ENCODE peak calls at places on chromosomes 5 and 9, in eight cellular contexts. One of them, this sample, is unnamed.

GRCh38 chr9:16002816-16003215 is 450.0 kb downstream of the CCDC171 start:
- DNase-seq in NCI-H1436: no peak
- DNase-seq in HCEC 1CT: peak; percentile 52
- DNase-seq in GM12891: no peak
- DNase-seq in GM13977: no peak
- DNase-seq in posterior cingulate gyrus: no peak
- DNase-seq in astrocyte of the hippocampus: no peak
- DNase-seq in CD8-positive, alpha-beta memory T cell: no peak
- DNase-seq in this sample: no peak

GRCh38 chr9:20394928-20395327 is 227.4 kb downstream of the MLLT3 start:
- DNase-seq in NCI-H1436: no peak
- DNase-seq in HCEC 1CT: no peak
- DNase-seq in GM12891: no peak
- DNase-seq in GM13977: no peak
- DNase-seq in posterior cingulate gyrus: no peak
- DNase-seq in astrocyte of the hippocampus: no peak
- DNase-seq in CD8-positive, alpha-beta memory T cell: no peak
- DNase-seq in this sample: no peak

GRCh38 chr5:103041071-103041676 is 78.8 kb downstream of the GIN1 start:
- DNase-seq in NCI-H1436: peak; percentile 55
- DNase-seq in HCEC 1CT: peak; percentile 41
- DNase-seq in GM12891: no peak
- DNase-seq in GM13977: peak; percentile 38
- DNase-seq in posterior cingulate gyrus: no peak
- DNase-seq in astrocyte of the hippocampus: peak; percentile 60
- DNase-seq in CD8-positive, alpha-beta memory T cell: no peak
- DNase-seq in this sample: no peak

GRCh38 chr9:123997665-123998277 is 13.8 kb upstream of the LHX2 start:
- DNase-seq in NCI-H1436: no peak
- DNase-seq in HCEC 1CT: no peak
- DNase-seq in GM12891: no peak
- DNase-seq in GM13977: peak; percentile 62
- DNase-seq in posterior cingulate gyrus: peak; percentile 43
- DNase-seq in astrocyte of the hippocampus: peak; percentile 30
- DNase-seq in CD8-positive, alpha-beta memory T cell: no peak
- DNase-seq in this sample: no peak

GRCh38 chr5:14414615-14415515 is 166.7 kb upstream of the OTULINL start:
- DNase-seq in NCI-H1436: no peak
- DNase-seq in HCEC 1CT: no peak
- DNase-seq in GM12891: peak; percentile 34
- DNase-seq in GM13977: peak; percentile 71
- DNase-seq in posterior cingulate gyrus: peak; percentile 68
- DNase-seq in astrocyte of the hippocampus: no peak
- DNase-seq in CD8-positive, alpha-beta memory T cell: peak; percentile 52
- DNase-seq in this sample: no peak

GRCh38 chr5:72418271-72418670 is 88.9 kb downstream of the ZNF366 start:
- DNase-seq in NCI-H1436: no peak
- DNase-seq in HCEC 1CT: no peak
- DNase-seq in GM12891: no peak
- DNase-seq in GM13977: no peak
- DNase-seq in posterior cingulate gyrus: no peak
- DNase-seq in astrocyte of the hippocampus: no peak
- DNase-seq in CD8-positive, alpha-beta memory T cell: no peak
- DNase-seq in this sample: no peak

GRCh38 chr5:133607451-133607850 is 4.9 kb downstream of the FSTL4 start:
- DNase-seq in NCI-H1436: no peak
- DNase-seq in HCEC 1CT: no peak
- DNase-seq in GM12891: no peak
- DNase-seq in GM13977: no peak
- DNase-seq in posterior cingulate gyrus: no peak
- DNase-seq in astrocyte of the hippocampus: no peak
- DNase-seq in CD8-positive, alpha-beta memory T cell: no peak
- DNase-seq in this sample: no peak

GRCh38 chr5:56183507-56183906 is 49.6 kb downstream of the ANKRD55 start:
- DNase-seq in NCI-H1436: no peak
- DNase-seq in HCEC 1CT: peak; percentile 90
- DNase-seq in GM12891: no peak
- DNase-seq in GM13977: no peak
- DNase-seq in posterior cingulate gyrus: no peak
- DNase-seq in astrocyte of the hippocampus: peak; percentile 90
- DNase-seq in CD8-positive, alpha-beta memory T cell: no peak
- DNase-seq in this sample: no peak